ENCODE peak calls at places on chromosome 1, in five cellular contexts. X, J, E, R and A are unnamed samples.
A peak's percentile ranks its signal among the peaks of the same experiment; 100 is the strongest.

GRCh38 chr1:22808846-22809501 is 98.3 kb downstream of the EPHB2 start:
- DNase-seq in R (peak; percentile 91), J (no peak), X (peak; percentile 48), E (no peak), A (no peak)

GRCh38 chr1:179310271-179310670 is 16.7 kb downstream of the SOAT1 start:
- DNase-seq in J (no peak), X (no peak), R (no peak), E (no peak), A (no peak)

GRCh38 chr1:149917590-149918144 is at the start of gene SV2A:
- DNase-seq in X (no peak), J (peak; percentile 90), E (no peak), R (no peak), A (no peak)

GRCh38 chr1:13749543-13750307 is 49.7 kb downstream of the PRDM2 start:
- DNase-seq in X (peak; percentile 87), J (no peak), R (peak; percentile 93), E (no peak), A (peak; percentile 93)

GRCh38 chr1:54791880-54792522 is 9.1 kb downstream of the TTC22 start:
- DNase-seq in E (no peak), J (peak; percentile 71), X (no peak), R (no peak), A (no peak)

GRCh38 chr1:168743001-168743400 is 14.0 kb upstream of the DPT start:
- DNase-seq in R (no peak), E (no peak), J (no peak), X (no peak), A (no peak)

GRCh38 chr1:72690871-72691270 is 408.5 kb upstream of the NEGR1 start:
- DNase-seq in J (no peak), E (no peak), R (no peak), X (no peak), A (no peak)

GRCh38 chr1:85297855-85298629 is 21.6 kb upstream of the BCL10 start:
- DNase-seq in J (peak; percentile 41), E (peak; percentile 86), R (no peak), X (no peak), A (no peak)

GRCh38 chr1:211035821-211036380 is 98.0 kb downstream of the KCNH1 start:
- DNase-seq in X (no peak), E (no peak), J (no peak), R (no peak), A (no peak)

GRCh38 chr1:74193908-74194307 is 4.1 kb downstream of the LRRIQ3 start:
- DNase-seq in E (no peak), R (no peak), J (no peak), X (no peak), A (no peak)

GRCh38 chr1:206004821-206005220 is 1.6 kb upstream of the RAB7B start:
- DNase-seq in E (no peak), J (no peak), X (no peak), R (no peak), A (peak; percentile 37)

GRCh38 chr1:1122078-1122811 is 6.4 kb upstream of the C1orf159 start:
- DNase-seq in X (peak; percentile 88), J (peak; percentile 95), R (peak; percentile 94), E (no peak), A (peak; percentile 95)

GRCh38 chr1:113255728-113256347 is 134.5 kb upstream of the MAGI3 start:
- DNase-seq in X (no peak), R (no peak), E (no peak), J (peak; percentile 41), A (no peak)

GRCh38 chr1:150477733-150478132 is 9.5 kb upstream of the TARS2 start:
- DNase-seq in X (no peak), E (no peak), J (no peak), R (no peak), A (no peak)

GRCh38 chr1:203572134-203572625 is 54.5 kb upstream of the ATP2B4 start:
- DNase-seq in X (no peak), E (no peak), J (peak; percentile 68), R (no peak), A (no peak)

GRCh38 chr1:40944326-40944725 is 35.2 kb upstream of the CTPS1 start:
- DNase-seq in E (peak; percentile 80), R (no peak), X (no peak), J (no peak), A (no peak)

GRCh38 chr1:241408170-241408569 is 51.2 kb upstream of the RGS7 start:
- DNase-seq in X (no peak), J (no peak), R (no peak), E (no peak), A (no peak)

GRCh38 chr1:12132078-12132477 is 34.7 kb upstream of the TNFRSF1B start:
- DNase-seq in J (no peak), R (no peak), E (no peak), X (no peak), A (no peak)

GRCh38 chr1:59751801-59752200 is 62.9 kb upstream of the HOOK1 start:
- DNase-seq in X (no peak), E (no peak), R (no peak), J (no peak), A (no peak)

GRCh38 chr1:235901461-235901860 is 34.8 kb upstream of the LYST start:
- DNase-seq in E (no peak), X (no peak), J (no peak), R (no peak), A (no peak)

GRCh38 chr1:57300186-57300585 is 123.7 kb downstream of the DAB1 start:
- DNase-seq in X (no peak), R (no peak), J (no peak), E (no peak), A (no peak)

GRCh38 chr1:157043685-157044084 is 1.9 kb downstream of the ARHGEF11 start:
- DNase-seq in J (no peak), E (no peak), X (no peak), R (no peak), A (no peak)

GRCh38 chr1:185483647-185484450 is 166.8 kb upstream of the IVNS1ABP start:
- DNase-seq in J (no peak), X (no peak), E (peak; percentile 26), R (no peak), A (no peak)

GRCh38 chr1:3775498-3776230 is 3.1 kb downstream of the SMIM1 start:
- DNase-seq in J (peak; percentile 84), R (no peak), E (no peak), X (peak; percentile 77), A (no peak)